ENCODE peak calls at places on chromosomes 6 and 20, in six cellular contexts. U, Z, P, C, I and Q are unnamed samples. For H3K4me1 and H3K27me3, the result is how much of the 10 kb centered on the place peaks cover.

GRCh38 chr20:36591854-36592641 is 13.5 kb upstream of the RAB5IF start:
- DNase-seq in U (peak), Z (peak), P (no peak), C (no peak), I (peak), Q (peak)

GRCh38 chr6:8064638-8065518 is 689 bp upstream of the BLOC1S5 start:
- DNase-seq in U (peak), Z (peak), P (no peak), C (no peak), I (no peak), Q (no peak)

GRCh38 chr20:11451793-11452291 is 465.9 kb upstream of the BTBD3 start:
- DNase-seq in U (peak), Z (no peak), P (peak), C (no peak), I (peak), Q (no peak)

GRCh38 chr6:139982652-139983051 is 608.2 kb upstream of the CITED2 start:
- DNase-seq in U (peak), Z (no peak), P (peak), C (no peak), I (peak), Q (peak)

GRCh38 chr6:132218063-132218696 is 183.1 kb downstream of the MOXD1 start:
- DNase-seq in U (no peak), Z (peak), P (no peak), C (no peak), I (peak), Q (peak)

GRCh38 chr6:33192671-33193602 is 670 bp upstream of the COL11A2 start:
- DNase-seq in U (no peak), Z (no peak), P (no peak), C (no peak), I (no peak), Q (peak)

GRCh38 chr6:30844118-30844535 is 40.2 kb upstream of the DDR1 start:
- DNase-seq in U (peak), Z (peak), P (peak), C (no peak), I (peak), Q (peak)

GRCh38 chr6:130159876-130160415 is 62.8 kb downstream of the SAMD3 start:
- DNase-seq in U (no peak), Z (no peak), P (peak), C (no peak), I (no peak), Q (no peak)

GRCh38 chr6:88119769-88120168 is 46.4 kb downstream of the CNR1 start:
- DNase-seq in U (peak), Z (peak), P (no peak), C (no peak), I (no peak), Q (no peak)

GRCh38 chr6:140041056-140041455 is 666.6 kb upstream of the CITED2 start:
- DNase-seq in U (no peak), Z (no peak), P (peak), C (no peak), I (no peak), Q (no peak)

GRCh38 chr6:90492369-90492768 is 94.5 kb downstream of the MAP3K7 start:
- DNase-seq in U (no peak), Z (no peak), P (no peak), C (no peak), I (no peak), Q (no peak)
- H3K4me1 ChIP-seq in U (under half), Z (under half), P (under half), C (under half), I (under half), Q (under half)

GRCh38 chr20:63653974-63654680 is 903 bp upstream of the STMN3 start:
- DNase-seq in U (no peak), Z (no peak), P (no peak), C (no peak), I (no peak), Q (no peak)
- H3K4me3 ChIP-seq in U (no peak), Z (peak), P (peak), C (peak), I (peak), Q (no peak)

DNA sequence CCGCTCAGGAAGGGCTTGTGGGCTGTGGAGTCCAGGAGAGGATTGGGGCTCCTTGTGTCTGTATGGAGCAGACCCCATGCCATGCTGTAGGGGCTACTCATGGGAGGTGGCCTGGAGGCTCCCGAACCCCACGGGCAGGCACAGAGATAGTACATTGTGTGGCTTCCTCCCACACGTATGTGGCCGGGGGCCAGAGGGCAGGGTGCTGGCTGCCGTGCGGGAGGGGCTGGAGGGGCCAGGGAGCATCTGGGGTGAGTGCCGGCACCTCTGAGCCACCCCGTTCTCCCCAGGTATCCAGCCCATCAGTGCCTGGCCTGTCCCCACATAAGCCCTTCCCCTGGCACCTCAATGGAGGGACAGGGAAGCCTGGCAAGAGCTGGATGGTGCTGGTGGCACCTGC is 7.6 kb downstream of the RBBP8NL start:
- DNase-seq in U (no peak), Z (no peak), P (no peak), C (no peak), I (no peak), Q (no peak)
- H3K27me3 ChIP-seq in U (under half), Z (under half), P (under half), C (under half), I (under half), Q (under half)

DNA sequence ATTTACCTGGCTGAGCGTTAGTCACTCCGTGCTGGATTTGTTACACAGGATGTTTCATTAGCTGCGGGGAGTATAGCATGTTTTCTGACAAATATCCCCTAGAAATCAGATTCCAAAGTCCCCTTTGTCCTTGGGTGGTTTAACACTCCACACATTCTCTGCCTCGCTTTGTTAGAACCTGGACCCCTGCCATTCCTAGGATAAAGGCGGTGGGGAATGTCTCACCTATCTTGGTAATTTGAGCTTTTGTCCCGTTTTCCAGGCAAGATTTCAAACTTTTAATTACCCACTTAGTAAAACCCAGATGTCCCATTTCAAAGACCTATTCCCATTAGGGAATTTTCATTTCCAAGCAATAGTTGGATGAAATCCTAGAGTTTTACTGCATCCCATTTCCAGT is 501.0 kb upstream of the MAP3K7 start:
- DNase-seq in U (peak), Z (no peak), P (no peak), C (no peak), I (no peak), Q (no peak)
- H3K4me1 ChIP-seq in U (under half), Z (under half), P (under half), C (under half), I (under half), Q (under half)

DNA sequence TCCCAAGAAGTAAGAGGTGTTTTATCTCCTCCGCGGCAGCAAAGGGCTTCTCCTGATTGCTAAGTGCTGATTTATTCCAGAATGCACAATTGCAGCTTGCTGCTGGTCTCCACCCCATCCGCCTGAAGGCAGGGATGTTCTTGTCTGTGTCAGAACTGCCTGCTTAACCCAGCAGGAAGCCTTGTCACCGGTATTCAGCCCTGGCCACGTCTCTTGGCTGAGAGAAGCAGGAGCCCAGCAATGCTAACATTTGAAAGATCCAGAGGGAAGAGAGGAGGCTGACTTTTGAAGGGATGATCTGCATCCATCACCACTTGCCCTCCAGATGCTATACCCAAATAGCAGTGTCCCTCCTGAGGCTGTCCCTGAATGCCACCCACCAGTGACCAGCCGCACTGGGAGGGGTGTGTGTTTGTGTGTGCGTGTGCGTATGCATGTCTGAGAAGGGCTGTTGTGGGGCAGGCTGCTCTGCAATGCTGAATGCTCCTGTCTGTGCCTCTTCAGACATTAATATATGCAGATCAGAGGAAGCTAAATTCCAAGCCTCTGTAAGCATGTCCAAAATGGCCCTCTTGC is 4.0 kb downstream of the SCML4 start:
- DNase-seq in U (peak), Z (no peak), P (no peak), C (no peak), I (peak), Q (peak)
- H3K4me3 ChIP-seq in U (no peak), Z (peak), P (peak), C (peak), I (peak), Q (peak)

DNA sequence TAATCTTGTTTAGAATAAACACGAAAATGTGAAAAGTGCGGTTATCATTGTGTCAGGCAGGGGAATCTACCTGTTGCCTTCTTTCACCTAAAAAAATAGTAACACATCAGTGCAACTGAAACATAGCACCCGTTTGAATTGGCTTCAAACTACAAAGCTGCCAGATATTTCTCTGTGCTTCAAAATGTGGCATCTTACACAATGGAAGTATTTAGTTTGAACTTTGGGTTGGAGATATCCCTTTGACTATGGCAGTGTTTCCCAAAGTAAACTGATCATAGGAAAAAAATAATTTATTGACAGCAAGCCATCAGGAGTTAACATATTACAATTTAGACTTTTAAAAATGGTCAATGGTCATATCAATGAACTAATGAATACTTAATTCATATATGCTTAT is 3.6 kb downstream of the PPP1R3G start:
- DNase-seq in U (no peak), Z (peak), P (no peak), C (no peak), I (no peak), Q (no peak)
- H3K27me3 ChIP-seq in U (under half), Z (under half), P (half or more), C (under half), I (half or more), Q (under half)

GRCh38 chr6:3473773-3474172 is 16.9 kb upstream of the SLC22A23 start:
- DNase-seq in U (no peak), Z (no peak), P (no peak), C (no peak), I (no peak), Q (no peak)
- H3K4me1 ChIP-seq in U (under half), Z (under half), P (under half), C (under half), I (under half), Q (under half)